ENCODE peak calls at places on chromosomes 1 and 21, in nine cellular contexts. F, Q, L, U, T, I, K, E and H are unnamed samples.

GRCh38 chr1:231557411-231557810 is 28.9 kb downstream of the TSNAX start:
- DNase-seq in U (no peak), F (no peak), I (no peak), Q (no peak), K (no peak), E (no peak), L (no peak), T (no peak), H (no peak)

GRCh38 chr1:90045853-90046563 is 51.1 kb downstream of the ZNF326 start:
- DNase-seq in I (peak), U (no peak), L (peak), F (peak), Q (no peak), T (no peak), E (no peak), K (no peak), H (peak)

GRCh38 chr1:219580019-219580676 is 32.8 kb downstream of the ZC3H11B start:
- DNase-seq in Q (no peak), K (no peak), E (no peak), I (no peak), F (no peak), L (no peak), T (no peak), U (no peak), H (no peak)

GRCh38 chr1:27109103-27109822 is 45.7 kb downstream of the SLC9A1 start:
- DNase-seq in E (no peak), U (no peak), T (no peak), K (no peak), L (no peak), Q (no peak), I (no peak), F (no peak), H (no peak)

GRCh38 chr1:63782982-63783381 is 9.2 kb downstream of the ROR1 start:
- DNase-seq in F (no peak), T (no peak), U (no peak), Q (no peak), L (no peak), I (no peak), K (no peak), E (no peak), H (no peak)

GRCh38 chr1:108591471-108591870 is 31.6 kb downstream of the EEIG2 start:
- DNase-seq in F (no peak), I (no peak), E (no peak), L (no peak), T (no peak), K (no peak), U (no peak), Q (no peak), H (no peak)

GRCh38 chr1:109383087-109383779 is 14.5 kb downstream of the SORT1 start:
- DNase-seq in F (no peak), T (no peak), Q (no peak), K (no peak), E (no peak), L (no peak), U (no peak), I (no peak), H (no peak)

GRCh38 chr21:36910581-36911307 is 55.7 kb downstream of the HLCS start:
- DNase-seq in K (peak), I (no peak), L (no peak), U (no peak), E (no peak), Q (no peak), T (no peak), F (no peak), H (no peak)

GRCh38 chr1:119186471-119186870 is 46.0 kb upstream of the WARS2 start:
- DNase-seq in E (no peak), I (no peak), U (peak), K (no peak), Q (no peak), T (no peak), L (no peak), F (no peak), H (no peak)

GRCh38 chr1:221174598-221174997 is 295.4 kb downstream of the HLX start:
- DNase-seq in Q (no peak), F (no peak), K (no peak), T (no peak), I (no peak), L (no peak), E (no peak), U (no peak), H (no peak)

GRCh38 chr1:44721521-44722361 is 9.2 kb downstream of the RNU5D-1 start:
- DNase-seq in T (peak), I (no peak), L (peak), Q (no peak), F (no peak), E (peak), U (peak), K (peak), H (peak)

GRCh38 chr1:86522230-86522629 is 24.6 kb upstream of the CLCA4 start:
- DNase-seq in Q (no peak), L (no peak), I (no peak), U (no peak), F (no peak), K (no peak), T (no peak), E (no peak), H (no peak)

GRCh38 chr1:1058921-1059493 is 15.1 kb downstream of the RNF223 start:
- DNase-seq in T (no peak), L (no peak), E (peak), F (no peak), Q (no peak), K (no peak), U (peak), I (no peak), H (peak)

GRCh38 chr21:32347351-32347750 is 45.5 kb downstream of the URB1 start:
- DNase-seq in K (no peak), F (no peak), Q (no peak), U (no peak), E (no peak), I (no peak), T (no peak), L (no peak), H (no peak)

GRCh38 chr1:185409345-185409744 is 92.3 kb upstream of the IVNS1ABP start:
- DNase-seq in L (no peak), I (no peak), F (no peak), Q (no peak), E (no peak), K (no peak), U (no peak), T (no peak), H (no peak)

GRCh38 chr1:10508511-10508951 is 33.8 kb downstream of the PEX14 start:
- DNase-seq in F (no peak), U (peak), Q (no peak), I (no peak), E (no peak), L (no peak), K (peak), T (no peak), H (no peak)

GRCh38 chr1:24724345-24725208 is 20.7 kb upstream of the CLIC4 start:
- DNase-seq in T (no peak), E (no peak), I (peak), F (no peak), U (peak), L (no peak), Q (no peak), K (no peak), H (no peak)

GRCh38 chr1:33344896-33345295 is 24.0 kb upstream of the A3GALT2 start:
- DNase-seq in T (no peak), I (no peak), F (no peak), Q (no peak), K (no peak), U (no peak), E (no peak), L (no peak), H (no peak)

GRCh38 chr21:26140185-26140584 is 30.4 kb downstream of the APP start:
- DNase-seq in U (peak), E (no peak), I (peak), T (no peak), K (no peak), Q (no peak), F (no peak), L (no peak), H (no peak)

GRCh38 chr1:156601122-156601830 is at the start of gene GPATCH4:
- DNase-seq in U (peak), Q (peak), I (peak), F (peak), E (peak), K (peak), L (peak), T (peak), H (peak)

GRCh38 chr1:109241344-109241743 is 8.0 kb upstream of the CELSR2 start:
- DNase-seq in F (no peak), K (no peak), U (no peak), I (no peak), E (no peak), Q (no peak), L (no peak), T (peak), H (no peak)

GRCh38 chr1:115717541-115717940 is 51.0 kb downstream of the CASQ2 start:
- DNase-seq in I (peak), T (no peak), K (no peak), E (no peak), U (no peak), Q (no peak), F (peak), L (no peak), H (no peak)

GRCh38 chr1:177948336-177948972 is 21.4 kb downstream of the SEC16B start:
- DNase-seq in F (peak), U (peak), K (peak), L (no peak), E (no peak), Q (peak), T (no peak), I (peak), H (no peak)

GRCh38 chr1:59272507-59272906 is 24.4 kb upstream of the FGGY start:
- DNase-seq in U (peak), Q (no peak), I (no peak), F (no peak), E (peak), T (no peak), L (no peak), K (no peak), H (no peak)

GRCh38 chr1:172717722-172718455 is 59.0 kb downstream of the FASLG start:
- DNase-seq in E (no peak), L (no peak), K (no peak), T (no peak), Q (no peak), U (no peak), F (no peak), I (peak), H (no peak)

GRCh38 chr1:245788269-245788668 is 633.5 kb downstream of the KIF26B start:
- DNase-seq in T (no peak), I (no peak), K (no peak), E (no peak), F (no peak), L (no peak), Q (no peak), U (peak), H (no peak)

GRCh38 chr1:40782371-40782956 is 1.1 kb upstream of the KCNQ4 start:
- DNase-seq in E (no peak), K (peak), Q (no peak), U (no peak), T (no peak), I (no peak), F (no peak), L (no peak), H (no peak)

GRCh38 chr1:50750021-50750619 is 209.9 kb downstream of the FAF1 start:
- DNase-seq in K (no peak), I (peak), Q (no peak), E (no peak), F (no peak), L (no peak), T (no peak), U (no peak), H (no peak)

GRCh38 chr1:7341145-7341900 is 429.8 kb upstream of the VAMP3 start:
- DNase-seq in I (no peak), T (no peak), L (no peak), F (peak), E (no peak), Q (no peak), K (peak), U (no peak), H (no peak)

GRCh38 chr1:165542647-165543046 is 1.2 kb upstream of the LRRC52 start:
- DNase-seq in K (no peak), L (no peak), Q (no peak), T (no peak), I (no peak), E (no peak), U (no peak), F (no peak), H (no peak)

GRCh38 chr1:85224734-85225623 is 24.2 kb upstream of the SYDE2 start:
- DNase-seq in L (no peak), I (no peak), Q (no peak), E (no peak), K (peak), U (no peak), F (no peak), T (no peak), H (no peak)